ENCODE peak calls at places on chromosomes 11 and 22, in nine cellular contexts. C is NCI-H1105; Q is A172; B is stimulated activated CD4-positive, alpha-beta T cell treated with anti-CD3 and anti-CD28 coated beads, Interleukin-1b, Interleukin-23, amount 100 ng/mL, for 24 hours; M is left kidney; X is GM12865; T is left lung; H is astrocyte of the spinal cord; Y is NCI-H524. N is an unnamed sample.

GRCh38 chr22:39997939-39998726 is 3.4 kb downstream of the FAM83F start:
- DNase-seq in C (peak; percentile 82), Q (peak; percentile 46), B (no peak), M (peak; percentile 96), X (no peak), T (no peak), H (peak; percentile 18), Y (peak; percentile 92), N (no peak)

GRCh38 chr11:44889266-44889665 is 61.4 kb downstream of the TP53I11 start:
- DNase-seq in C (no peak), Q (peak; percentile 15), B (no peak), M (no peak), X (no peak), T (no peak), H (no peak), Y (no peak), N (no peak)

GRCh38 chr11:66119348-66120133 is 49.5 kb downstream of the PACS1 start:
- DNase-seq in C (no peak), Q (peak; percentile 66), B (no peak), M (no peak), X (no peak), T (no peak), H (peak; percentile 94), Y (no peak), N (no peak)

GRCh38 chr22:21703684-21704316 is 31.8 kb downstream of the YPEL1 start:
- DNase-seq in C (no peak), Q (no peak), B (no peak), M (no peak), X (no peak), T (no peak), H (no peak), Y (peak; percentile 82), N (no peak)

GRCh38 chr11:63595296-63595695 is 18.9 kb downstream of the PLAAT3 start:
- DNase-seq in C (no peak), Q (no peak), B (no peak), M (no peak), X (no peak), T (no peak), H (no peak), Y (no peak), N (no peak)

GRCh38 chr11:62054484-62055121 is 69.2 kb upstream of the INCENP start:
- DNase-seq in C (peak; percentile 44), Q (peak; percentile 66), B (no peak), M (no peak), X (peak; percentile 70), T (peak; percentile 36), H (peak; percentile 20), Y (peak; percentile 70), N (no peak)

GRCh38 chr11:125923012-125923579 is 18.8 kb downstream of the DDX25 start:
- DNase-seq in C (peak; percentile 86), Q (peak; percentile 49), B (peak; percentile 21), M (peak; percentile 91), X (peak; percentile 75), T (peak; percentile 53), H (peak; percentile 67), Y (peak; percentile 75), N (peak; percentile 76)

GRCh38 chr22:25495286-25495685 is 69.2 kb upstream of the GRK3 start:
- DNase-seq in C (no peak), Q (no peak), B (no peak), M (no peak), X (no peak), T (no peak), H (no peak), Y (peak; percentile 38), N (no peak)

GRCh38 chr11:111064118-111064517 is 181.4 kb upstream of the POU2AF2 start:
- DNase-seq in C (no peak), Q (peak; percentile 19), B (no peak), M (no peak), X (no peak), T (no peak), H (peak; percentile 90), Y (no peak), N (no peak)

N was measured in GM13977.